ENCODE peak calls at places on chromosome 18, in seven cellular contexts. V, J, U, K, N, R and H are unnamed samples.

GRCh38 chr18:79944126-79944731 is 7.2 kb downstream of the SLC66A2 start:
- DNase-seq in N (no peak), J (no peak), U (no peak), V (no peak), K (no peak), R (no peak), H (no peak)

GRCh38 chr18:76115580-76115979 is 379.5 kb downstream of the ZNF516 start:
- DNase-seq in N (no peak), K (no peak), J (no peak), R (no peak), U (no peak), V (no peak), H (no peak)

GRCh38 chr18:46705521-46705920 is 48.5 kb upstream of the LOXHD1 start:
- DNase-seq in K (no peak), V (no peak), R (no peak), J (no peak), U (no peak), N (no peak), H (peak)

GRCh38 chr18:70380915-70381896 is 92.4 kb downstream of the SOCS6 start:
- DNase-seq in R (peak), J (no peak), U (peak), N (no peak), V (no peak), K (no peak), H (no peak)

GRCh38 chr18:9561774-9562173 is 52.6 kb downstream of the PPP4R1 start:
- DNase-seq in N (no peak), J (no peak), U (no peak), K (no peak), V (no peak), R (no peak), H (no peak)

GRCh38 chr18:13628211-13628610 is 98.1 kb downstream of the FAM210A start:
- DNase-seq in K (no peak), U (no peak), R (no peak), J (no peak), V (no peak), N (no peak), H (no peak)

GRCh38 chr18:51339866-51340265 is 142.4 kb upstream of the MEX3C start:
- DNase-seq in R (no peak), J (no peak), N (no peak), V (no peak), U (no peak), K (no peak), H (no peak)

GRCh38 chr18:36580266-36580665 is 248.5 kb downstream of the TPGS2 start:
- DNase-seq in R (no peak), U (no peak), J (no peak), K (no peak), V (no peak), N (no peak), H (no peak)

GRCh38 chr18:12944724-12945123 is 3.1 kb upstream of the SEH1L start:
- DNase-seq in K (no peak), V (peak), N (no peak), U (no peak), R (no peak), J (no peak), H (no peak)

GRCh38 chr18:23844991-23845680 is 155.9 kb downstream of the LAMA3 start:
- DNase-seq in V (no peak), U (no peak), K (no peak), N (no peak), J (no peak), R (no peak), H (no peak)

GRCh38 chr18:45852631-45853030 is 27.2 kb downstream of the SIGLEC15 start:
- DNase-seq in K (no peak), N (no peak), U (no peak), R (no peak), V (no peak), J (no peak), H (no peak)

GRCh38 chr18:3757361-3757760 is 307.4 kb downstream of the TGIF1 start:
- DNase-seq in K (no peak), V (no peak), R (no peak), U (no peak), N (no peak), J (no peak), H (no peak)

GRCh38 chr18:59851784-59852399 is 47.9 kb upstream of the PMAIP1 start:
- DNase-seq in K (no peak), V (no peak), N (no peak), J (no peak), R (no peak), U (no peak), H (no peak)

GRCh38 chr18:936941-937340 is 32.3 kb downstream of the ADCYAP1 start:
- DNase-seq in K (no peak), V (no peak), U (no peak), R (no peak), N (no peak), J (no peak), H (no peak)

GRCh38 chr18:5057348-5058012 is 139.6 kb downstream of the AKAIN1 start:
- DNase-seq in U (peak), K (peak), V (peak), J (peak), R (peak), N (peak), H (peak)

GRCh38 chr18:75123113-75123512 is 85.8 kb downstream of the PTGR3 start:
- DNase-seq in R (no peak), J (no peak), V (no peak), U (no peak), K (no peak), N (no peak), H (no peak)

GRCh38 chr18:44765451-44765850 is 84.8 kb downstream of the SETBP1 start:
- DNase-seq in U (no peak), N (no peak), J (no peak), R (no peak), V (no peak), K (no peak), H (no peak)

GRCh38 chr18:79402977-79403722 is 7.4 kb downstream of the NFATC1 start:
- DNase-seq in R (no peak), K (no peak), V (no peak), J (no peak), U (no peak), N (no peak), H (no peak)

GRCh38 chr18:42533010-42533409 is 578.0 kb downstream of the PIK3C3 start:
- DNase-seq in J (no peak), V (no peak), K (no peak), U (no peak), N (no peak), R (no peak), H (no peak)

GRCh38 chr18:10265560-10266235 is 188.7 kb upstream of the APCDD1 start:
- DNase-seq in U (no peak), K (no peak), V (no peak), J (no peak), R (no peak), N (no peak), H (no peak)

GRCh38 chr18:69845588-69846506 is 101.8 kb downstream of the CD226 start:
- DNase-seq in U (no peak), N (no peak), J (no peak), V (peak), K (no peak), R (no peak), H (no peak)

GRCh38 chr18:75407468-75408437 is 19.8 kb downstream of the SMIM21 start:
- DNase-seq in R (no peak), U (no peak), V (no peak), N (peak), K (no peak), J (no peak), H (no peak)

GRCh38 chr18:3107740-3108151 is 94.8 kb upstream of the LPIN2 start:
- DNase-seq in K (no peak), R (no peak), V (no peak), J (no peak), N (no peak), U (peak), H (no peak)

GRCh38 chr18:74645717-74646116 is 48.0 kb downstream of the ZNF407 start:
- DNase-seq in V (no peak), K (no peak), J (no peak), R (no peak), U (no peak), N (no peak), H (no peak)

GRCh38 chr18:9683418-9684396 is 24.4 kb upstream of the RAB31 start:
- DNase-seq in J (peak), U (peak), N (no peak), V (peak), R (peak), K (no peak), H (no peak)

GRCh38 chr18:10131783-10132381 is 218.1 kb downstream of the VAPA start:
- DNase-seq in V (no peak), R (no peak), U (no peak), J (no peak), N (no peak), K (no peak), H (peak)

GRCh38 chr18:31721596-31721995 is 37.2 kb upstream of the B4GALT6 start:
- DNase-seq in N (no peak), K (no peak), U (no peak), V (no peak), J (no peak), R (no peak), H (no peak)

GRCh38 chr18:22971038-22971437 is 37.9 kb downstream of the RBBP8 start:
- DNase-seq in J (no peak), K (no peak), V (no peak), N (no peak), R (peak), U (no peak), H (no peak)

GRCh38 chr18:4004176-4004829 is 450.8 kb downstream of the DLGAP1 start:
- DNase-seq in N (no peak), U (no peak), J (peak), V (no peak), K (no peak), R (no peak), H (no peak)

GRCh38 chr18:3481696-3482210 is 31.8 kb downstream of the TGIF1 start:
- DNase-seq in R (peak), U (peak), J (peak), K (no peak), V (peak), N (no peak), H (peak)

GRCh38 chr18:77068321-77068841 is 64.2 kb downstream of the MBP start:
- DNase-seq in N (no peak), V (no peak), R (no peak), J (no peak), K (peak), U (no peak), H (no peak)

GRCh38 chr18:75438891-75439290 is 11.4 kb upstream of the SMIM21 start:
- DNase-seq in V (no peak), N (no peak), U (no peak), R (no peak), K (no peak), J (no peak), H (no peak)

GRCh38 chr18:36315736-36316135 is 18.2 kb downstream of the FHOD3 start:
- DNase-seq in K (no peak), V (no peak), U (no peak), J (no peak), R (no peak), N (no peak), H (no peak)

GRCh38 chr18:80249217-80250093 is 2.1 kb upstream of the PARD6G start:
- DNase-seq in V (peak), N (no peak), J (no peak), U (no peak), K (no peak), R (no peak), H (no peak)

GRCh38 chr18:2997846-2998599 is 14.9 kb downstream of the LPIN2 start:
- DNase-seq in R (no peak), V (no peak), K (no peak), N (no peak), U (no peak), J (no peak), H (no peak)

GRCh38 chr18:3207565-3207964 is 12.2 kb downstream of the MYOM1 start:
- DNase-seq in U (peak), J (peak), K (no peak), V (no peak), N (no peak), R (no peak), H (no peak)

GRCh38 chr18:3199942-3200645 is 19.7 kb downstream of the MYOM1 start:
- DNase-seq in R (no peak), V (no peak), U (peak), N (no peak), J (no peak), K (no peak), H (no peak)

GRCh38 chr18:35127201-35127600 is 86.0 kb downstream of the MAPRE2 start:
- DNase-seq in U (peak), N (no peak), V (no peak), J (no peak), R (peak), K (no peak), H (no peak)
- TF ChIP-seq JUND in U (no peak), N (no peak), V (no peak), J (no peak), R (no peak), K (no peak), H (no peak)

GRCh38 chr18:63575680-63576079 is 11.5 kb upstream of the SERPINB13 start:
- DNase-seq in U (no peak), N (no peak), R (no peak), K (no peak), J (no peak), V (no peak), H (no peak)

GRCh38 chr18:63579643-63580042 is 7.5 kb upstream of the SERPINB13 start:
- DNase-seq in J (no peak), K (no peak), V (no peak), R (no peak), N (no peak), U (no peak), H (no peak)

GRCh38 chr18:63578357-63578958 is 8.7 kb upstream of the SERPINB13 start:
- DNase-seq in U (peak), V (peak), K (no peak), N (no peak), R (peak), J (peak), H (peak)
- TF ChIP-seq JUND in U (no peak), V (no peak), K (no peak), N (no peak), R (no peak), J (no peak), H (no peak)

GRCh38 chr18:58208207-58208944 is 164.3 kb downstream of the NEDD4L start:
- DNase-seq in V (no peak), U (no peak), R (no peak), N (no peak), K (no peak), J (no peak), H (no peak)

GRCh38 chr18:58211510-58211909 is 167.5 kb downstream of the NEDD4L start:
- DNase-seq in U (no peak), J (no peak), N (no peak), R (no peak), K (no peak), V (peak), H (no peak)

GRCh38 chr18:58212274-58212673 is 168.2 kb downstream of the NEDD4L start:
- DNase-seq in J (no peak), K (peak), U (no peak), R (no peak), N (no peak), V (no peak), H (no peak)

GRCh38 chr18:58207520-58208152 is 163.6 kb downstream of the NEDD4L start:
- DNase-seq in K (no peak), J (no peak), V (no peak), U (no peak), R (no peak), N (no peak), H (no peak)

DNA sequence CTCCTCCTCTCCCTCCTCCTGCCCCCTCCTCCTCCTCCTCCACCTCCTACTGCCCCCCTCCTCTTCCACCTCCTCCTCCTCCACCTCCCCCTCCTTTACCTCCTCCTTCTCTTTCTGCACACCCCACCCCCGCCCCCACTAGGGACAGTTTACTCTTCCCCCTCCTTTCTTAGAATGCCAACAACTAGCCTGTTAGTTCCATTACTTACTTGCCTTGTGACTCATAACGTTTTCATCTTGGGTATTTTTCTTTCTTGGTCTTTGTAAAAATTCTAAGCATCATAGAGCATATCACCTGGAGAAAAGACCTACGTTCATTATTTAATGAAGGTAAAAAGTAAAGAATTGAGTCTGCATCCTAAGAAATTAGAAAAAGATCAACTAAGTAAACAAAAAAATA is 165.3 kb downstream of the NEDD4L start:
- DNase-seq in R (peak), J (no peak), K (no peak), V (peak), U (no peak), N (no peak), H (no peak)
- TF ChIP-seq JUND in R (no peak), J (no peak), K (no peak), V (no peak), U (no peak), N (no peak), H (peak)

GRCh38 chr18:57026316-57026715 is 120.6 kb upstream of the BOD1L2 start:
- DNase-seq in R (no peak), U (no peak), N (no peak), J (no peak), K (no peak), V (no peak), H (no peak)
- TF ChIP-seq JUND in R (no peak), U (no peak), N (no peak), J (no peak), K (no peak), V (no peak), H (no peak)

GRCh38 chr18:47912794-47913594 is 17.5 kb downstream of the SMAD2 start:
- DNase-seq in V (no peak), R (no peak), U (no peak), N (no peak), J (no peak), K (no peak), H (no peak)
- TF ChIP-seq JUND in V (no peak), R (no peak), U (no peak), N (no peak), J (no peak), K (no peak), H (no peak)

DNA sequence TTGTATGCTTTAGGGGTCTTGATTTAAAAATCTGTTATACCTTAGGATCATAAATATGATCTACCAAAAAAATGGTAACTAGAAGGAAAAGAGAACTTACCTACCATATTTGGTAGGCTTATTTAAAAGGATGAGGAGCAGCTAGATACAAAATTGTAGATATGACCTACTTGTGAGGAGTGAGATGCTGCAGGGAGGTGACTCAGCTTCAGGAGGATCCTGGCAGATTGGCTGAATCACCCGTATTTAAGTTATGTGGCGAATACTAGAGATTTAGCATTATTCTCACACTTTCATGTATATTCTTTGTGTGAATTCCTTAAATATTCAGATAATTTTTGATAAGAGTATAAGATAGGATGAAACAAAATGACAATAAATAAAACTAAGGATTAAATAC is 657.3 kb upstream of the LINC00305 start:
- DNase-seq in N (no peak), R (no peak), J (no peak), K (no peak), U (no peak), V (no peak), H (no peak)
- TF ChIP-seq JUND in N (no peak), R (no peak), J (no peak), K (no peak), U (no peak), V (no peak), H (no peak)

GRCh38 chr18:25648724-25649260 is 296.8 kb upstream of the ZNF521 start:
- DNase-seq in V (no peak), K (no peak), N (no peak), R (no peak), U (no peak), J (no peak), H (no peak)

GRCh38 chr18:25651553-25651952 is 299.6 kb upstream of the ZNF521 start:
- DNase-seq in V (no peak), J (no peak), K (no peak), U (no peak), N (no peak), R (no peak), H (no peak)

GRCh38 chr18:25650201-25650941 is 298.4 kb upstream of the ZNF521 start:
- DNase-seq in N (no peak), J (no peak), U (peak), R (no peak), K (no peak), V (no peak), H (no peak)

GRCh38 chr18:25647404-25647803 is 295.4 kb upstream of the ZNF521 start:
- DNase-seq in N (no peak), V (no peak), K (no peak), U (no peak), R (no peak), J (no peak), H (no peak)

DNA sequence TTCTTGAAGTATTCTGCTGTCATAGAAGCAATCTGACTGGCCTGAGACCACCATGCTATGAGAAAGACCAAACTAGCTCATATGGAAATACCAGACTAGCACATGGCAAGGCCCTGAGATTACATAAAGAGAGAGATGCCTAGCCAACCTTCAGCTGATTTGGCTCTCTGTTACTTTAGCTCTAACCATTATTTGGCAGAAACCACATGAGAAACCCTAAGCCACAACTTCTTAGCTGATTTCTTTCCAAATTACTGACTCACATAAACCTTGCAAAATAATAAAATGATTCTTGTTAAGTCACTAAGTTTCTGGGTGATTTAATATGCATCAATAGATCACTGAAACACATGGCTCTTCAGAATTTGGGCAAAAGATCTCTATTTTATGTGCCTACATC is 295.0 kb upstream of the ZNF521 start:
- DNase-seq in N (no peak), U (no peak), R (no peak), K (no peak), V (no peak), J (no peak), H (no peak)
- TF ChIP-seq JUND in N (no peak), U (no peak), R (no peak), K (no peak), V (no peak), J (no peak), H (no peak)

GRCh38 chr18:48842259-48843061 is 108.3 kb downstream of the SMAD7 start:
- DNase-seq in K (no peak), N (no peak), U (no peak), J (no peak), R (peak), V (no peak), H (no peak)
- TF ChIP-seq JUND in K (no peak), N (no peak), U (no peak), J (no peak), R (no peak), V (no peak), H (no peak)

GRCh38 chr18:61984293-61984692 is 91.5 kb upstream of the RNF152 start:
- DNase-seq in N (no peak), V (no peak), K (no peak), R (no peak), U (no peak), J (no peak), H (no peak)
- TF ChIP-seq JUND in N (no peak), V (no peak), K (no peak), R (no peak), U (no peak), J (no peak), H (no peak)